ENCODE peak calls at places on chromosomes 5 and 9, in five cellular contexts. Y is ovary, X is heart right ventricle, I is OCI-LY7, H is A673. V is an unnamed sample.

GRCh38 chr5:132334812-132335211 is 34.7 kb upstream of the SLC22A5 start:
- DNase-seq in I (no peak), Y (no peak), X (no peak), H (no peak), V (no peak)

GRCh38 chr9:106921341-106921899 is 58.5 kb downstream of the ZNF462 start:
- DNase-seq in H (peak), Y (peak), X (peak), I (no peak), V (peak)

GRCh38 chr5:2737273-2738155 is 14.0 kb downstream of the IRX2 start:
- DNase-seq in I (no peak), H (no peak), Y (no peak), X (no peak), V (no peak)

GRCh38 chr9:76162109-76162730 is 232.0 kb downstream of the RFK start:
- DNase-seq in Y (no peak), I (no peak), H (no peak), X (no peak), V (no peak)

GRCh38 chr5:56494300-56494704 is 261.2 kb upstream of the ANKRD55 start:
- DNase-seq in Y (no peak), X (peak), I (no peak), H (no peak), V (no peak)

GRCh38 chr5:107118184-107118902 is 552.4 kb downstream of the EFNA5 start:
- DNase-seq in I (no peak), Y (no peak), H (no peak), X (no peak), V (no peak)

GRCh38 chr5:123916331-123917121 is 404.5 kb downstream of the CSNK1G3 start:
- DNase-seq in X (no peak), H (peak), I (no peak), Y (no peak), V (peak)

GRCh38 chr9:15295761-15296405 is 11.1 kb downstream of the TTC39B start:
- DNase-seq in X (no peak), Y (no peak), H (no peak), I (no peak), V (no peak)

GRCh38 chr5:14004598-14005394 is 60.3 kb upstream of the DNAH5 start:
- DNase-seq in H (no peak), Y (no peak), X (no peak), I (no peak), V (no peak)

GRCh38 chr9:95383198-95383673 is 65.7 kb upstream of the FANCC start:
- DNase-seq in X (no peak), Y (no peak), H (peak), I (no peak), V (peak)

GRCh38 chr5:69231851-69232250 is 2.8 kb upstream of the CDK7 start:
- DNase-seq in X (no peak), I (no peak), Y (no peak), H (no peak), V (no peak)

GRCh38 chr9:115210699-115211098 is 92.7 kb upstream of the TNC start:
- DNase-seq in Y (no peak), I (no peak), H (no peak), X (no peak), V (no peak)

GRCh38 chr9:129773262-129774048 is 20.6 kb upstream of the PTGES start:
- DNase-seq in H (no peak), X (no peak), I (no peak), Y (no peak), V (peak)

GRCh38 chr9:6428940-6429889 is 16.2 kb downstream of the UHRF2 start:
- DNase-seq in X (no peak), I (peak), H (no peak), Y (no peak), V (no peak)

GRCh38 chr9:34332370-34332964 is 3.1 kb downstream of the NUDT2 start:
- DNase-seq in Y (no peak), H (peak), X (no peak), I (peak), V (no peak)

GRCh38 chr5:77171141-77171910 is 39.2 kb upstream of the PDE8B start:
- DNase-seq in H (no peak), I (no peak), Y (no peak), X (no peak), V (no peak)

GRCh38 chr9:128323192-128323730 is 622 bp downstream of the COQ4 start:
- DNase-seq in Y (no peak), X (no peak), I (no peak), H (no peak), V (no peak)

GRCh38 chr5:93078082-93079038 is 502.7 kb downstream of the NR2F1-AS1 start:
- DNase-seq in Y (peak), H (peak), I (no peak), X (peak), V (peak)

GRCh38 chr9:973295-973842 is 3.1 kb upstream of the DMRT3 start:
- DNase-seq in X (no peak), Y (no peak), I (no peak), H (no peak), V (no peak)

GRCh38 chr9:487429-487828 is 272.8 kb downstream of the DOCK8 start:
- DNase-seq in Y (no peak), H (no peak), X (no peak), I (no peak), V (no peak)

GRCh38 chr9:304106-304505 is 89.4 kb downstream of the DOCK8 start:
- DNase-seq in Y (no peak), X (no peak), I (no peak), H (no peak), V (no peak)

GRCh38 chr9:101128623-101129022 is 100.1 kb downstream of the PLPPR1 start:
- DNase-seq in Y (no peak), I (no peak), H (no peak), X (no peak), V (no peak)

GRCh38 chr9:4281676-4282075 is 18.2 kb downstream of the GLIS3 start:
- DNase-seq in Y (no peak), H (no peak), X (no peak), I (no peak), V (no peak)

GRCh38 chr5:1152156-1152555 is 40.3 kb upstream of the SLC12A7 start:
- DNase-seq in X (no peak), Y (no peak), I (peak), H (no peak), V (no peak)

GRCh38 chr9:5140151-5140550 is 45.3 kb downstream of the INSL6 start:
- DNase-seq in I (no peak), H (no peak), X (no peak), Y (no peak), V (no peak)

GRCh38 chr5:59104400-59105117 is 521.7 kb downstream of the RAB3C start:
- DNase-seq in Y (no peak), I (no peak), X (no peak), H (no peak), V (no peak)

GRCh38 chr5:56019306-56020272 is 24.8 kb upstream of the IL6ST start:
- DNase-seq in H (no peak), I (no peak), X (no peak), Y (no peak), V (no peak)

GRCh38 chr9:37870081-37870798 is 33.7 kb downstream of the SLC25A51 start:
- DNase-seq in I (no peak), Y (no peak), X (no peak), H (no peak), V (no peak)

GRCh38 chr9:97808972-97809371 is 44.1 kb upstream of the FOXE1 start:
- DNase-seq in Y (no peak), X (no peak), H (peak), I (no peak), V (no peak)

GRCh38 chr5:167652690-167653089 is 638.8 kb upstream of the WWC1 start:
- DNase-seq in I (no peak), H (no peak), Y (no peak), X (no peak), V (no peak)

GRCh38 chr5:172848419-172848818 is 14.4 kb downstream of the ERGIC1 start:
- DNase-seq in X (no peak), Y (no peak), I (no peak), H (no peak), V (no peak)

DNA sequence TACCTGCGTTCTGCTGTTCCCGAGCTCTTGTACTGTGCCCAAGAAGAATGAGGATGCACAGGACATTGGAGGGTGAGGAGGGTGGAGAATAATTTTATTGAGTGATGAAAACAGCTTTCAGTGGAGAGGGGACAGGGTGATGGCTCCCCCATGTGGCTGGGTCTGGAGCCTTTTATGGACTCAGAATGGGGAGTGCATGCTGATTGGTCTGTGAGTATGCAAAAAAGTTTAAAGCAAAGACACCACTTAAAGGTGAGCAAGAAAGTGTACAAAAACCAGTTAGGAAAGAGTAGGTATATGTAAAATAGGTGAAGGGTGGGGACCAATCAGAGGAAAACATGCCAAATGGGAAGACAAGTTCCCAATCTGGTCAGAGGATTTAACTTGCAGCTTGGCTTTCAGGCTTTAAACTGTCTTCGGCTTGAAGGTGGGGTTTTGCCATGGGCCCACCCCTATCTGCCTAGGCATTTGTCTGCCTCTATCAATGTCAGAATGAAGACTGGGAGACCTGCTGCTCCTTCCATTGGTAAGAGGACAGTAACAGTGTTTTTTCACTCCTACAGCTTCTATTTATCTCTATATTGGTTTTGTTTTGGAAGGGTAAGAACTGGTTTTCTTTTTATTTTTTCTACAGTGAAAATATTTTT is 118.0 kb upstream of the RAI14 start:
- DNase-seq in X (no peak), I (no peak), H (peak), Y (no peak), V (no peak)
- TF ChIP-seq CTCF in X (no peak), I (peak), H (peak), Y (no peak), V (peak)

GRCh38 chr9:22307013-22307711 is 139.5 kb upstream of the DMRTA1 start:
- DNase-seq in Y (no peak), X (peak), I (peak), H (no peak), V (peak)

DNA sequence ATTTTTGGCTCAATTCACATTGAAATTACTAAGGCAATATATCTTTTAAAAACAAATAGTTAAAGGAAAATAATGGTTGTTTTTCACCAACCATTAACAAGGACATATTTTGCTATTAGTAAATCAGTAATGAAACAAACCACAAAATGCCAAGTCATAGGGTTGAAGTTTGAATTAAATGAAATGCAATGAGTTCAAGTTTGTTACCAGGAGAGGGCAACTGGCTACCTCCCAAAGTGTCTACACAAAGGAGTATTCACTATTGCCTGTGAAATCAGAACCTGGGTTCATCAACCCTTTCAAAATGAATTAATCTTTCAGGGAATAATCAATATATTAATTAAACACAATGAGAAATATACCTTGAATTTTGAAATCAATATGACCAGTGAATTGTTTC is 138.4 kb upstream of the DMRTA1 start:
- DNase-seq in X (no peak), H (no peak), I (no peak), Y (no peak), V (no peak)
- TF ChIP-seq CTCF in X (no peak), H (no peak), I (no peak), Y (no peak), V (no peak)

DNA sequence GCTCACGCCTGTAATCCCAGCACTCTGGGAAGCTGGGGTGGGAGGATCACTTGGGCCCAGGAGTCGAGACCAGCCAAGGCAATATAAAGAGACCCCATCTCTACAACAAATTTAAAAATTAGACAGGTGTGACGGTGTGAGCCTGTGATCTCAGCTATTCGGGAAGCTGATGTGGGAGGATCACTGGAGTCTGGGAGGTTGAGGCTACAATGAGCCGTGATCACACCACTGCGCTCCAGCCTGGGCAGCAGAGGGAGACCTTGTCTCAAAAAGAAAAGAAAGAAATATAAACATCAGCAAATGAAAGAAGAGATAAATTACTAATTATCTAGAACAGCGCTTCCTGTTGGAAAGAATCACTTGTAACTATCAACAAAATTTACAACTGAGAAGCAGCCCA is 105.0 kb downstream of the MAPKAP1 start:
- DNase-seq in X (no peak), H (no peak), I (no peak), Y (no peak), V (no peak)
- TF ChIP-seq CTCF in X (no peak), H (peak), I (peak), Y (no peak), V (peak)

GRCh38 chr5:136799806-136800372 is 434.5 kb upstream of the TRPC7 start:
- DNase-seq in H (no peak), X (no peak), Y (no peak), I (no peak), V (no peak)

GRCh38 chr5:136805466-136805865 is 440.1 kb upstream of the TRPC7 start:
- DNase-seq in I (no peak), H (no peak), X (no peak), Y (no peak), V (no peak)

GRCh38 chr5:136802382-136802781 is 437.0 kb upstream of the TRPC7 start:
- DNase-seq in H (no peak), Y (no peak), I (peak), X (no peak), V (no peak)
- TF ChIP-seq CTCF in H (peak), Y (no peak), I (peak), X (peak), V (peak)